ENCODE peak calls at places on chromosomes 1 and 21, in four cellular contexts. H, Q, T and R are unnamed samples.

GRCh38 chr1:170309389-170310013 is 163.7 kb downstream of the NTMT2 start:
- DNase-seq in H (peak), Q (no peak), T (no peak), R (no peak)

GRCh38 chr1:107147813-107148212 is 7.0 kb downstream of the NTNG1 start:
- DNase-seq in H (no peak), Q (no peak), T (no peak), R (no peak)

GRCh38 chr1:4430406-4431404 is 223.7 kb upstream of the AJAP1 start:
- DNase-seq in H (no peak), Q (no peak), T (no peak), R (no peak)

GRCh38 chr1:185315364-185316108 is 1.5 kb downstream of the IVNS1ABP start:
- DNase-seq in H (no peak), Q (no peak), T (no peak), R (no peak)

GRCh38 chr1:145991799-145992412 is 4.5 kb downstream of the TXNIP start:
- DNase-seq in H (no peak), Q (no peak), T (no peak), R (no peak)

GRCh38 chr1:116359060-116359830 is 13.8 kb upstream of the ATP1A1 start:
- DNase-seq in H (no peak), Q (no peak), T (no peak), R (peak)

GRCh38 chr21:25953659-25954058 is 216.9 kb downstream of the APP start:
- DNase-seq in H (no peak), Q (no peak), T (no peak), R (no peak)

GRCh38 chr1:171220551-171221175 is 27.6 kb upstream of the FMO1 start:
- DNase-seq in H (peak), Q (peak), T (peak), R (no peak)

GRCh38 chr1:91876751-91877573 is 9.0 kb downstream of the TGFBR3 start:
- DNase-seq in H (no peak), Q (no peak), T (no peak), R (no peak)

DNA sequence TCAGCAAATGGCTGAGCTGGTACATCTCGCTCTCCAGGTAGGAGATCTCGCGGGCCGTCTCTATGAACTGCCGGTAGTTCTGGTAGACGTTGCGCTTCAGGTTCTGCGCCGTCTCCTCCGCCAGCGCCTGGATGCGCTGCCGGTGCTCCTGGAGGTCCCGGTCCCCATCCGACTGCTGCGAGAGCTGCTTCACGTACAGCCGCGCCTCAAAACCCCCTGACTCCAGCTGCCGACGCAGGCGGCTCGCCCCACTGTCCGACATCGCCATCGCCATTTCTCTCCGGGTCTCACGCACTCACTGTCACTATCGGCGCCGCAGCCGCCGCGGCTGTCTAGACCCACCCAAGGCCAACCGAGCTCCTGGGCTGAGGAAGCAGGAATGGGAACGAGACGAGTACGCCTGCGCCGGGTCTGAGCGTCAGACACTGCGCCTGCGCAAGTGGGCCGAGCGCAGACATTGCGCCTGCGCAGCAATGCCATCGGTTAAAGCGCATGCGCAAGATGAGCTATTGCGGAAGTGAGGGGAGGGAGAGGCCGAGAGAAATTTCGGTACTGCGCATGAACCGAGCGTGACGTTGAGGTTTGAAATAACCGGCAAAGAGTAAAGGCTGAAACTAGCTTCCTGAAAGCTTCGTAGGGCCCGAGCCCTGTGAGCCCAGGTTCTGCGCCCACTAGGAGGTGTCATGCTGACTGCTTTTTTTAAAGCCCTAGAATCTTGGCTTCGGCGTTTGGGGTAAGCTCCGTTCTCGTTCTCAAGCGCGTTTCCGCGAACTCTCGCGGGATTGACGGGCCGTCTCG is at the start of gene EXOC8:
- DNase-seq in H (peak), Q (peak), T (peak), R (peak)
- H2BK5ac ChIP-seq in H (peak), Q (peak), T (no peak), R (peak)

GRCh38 chr1:81576996-81577697 is 223.6 kb upstream of the ADGRL2 start:
- DNase-seq in H (no peak), Q (no peak), T (no peak), R (no peak)
- H2BK5ac ChIP-seq in H (no peak), Q (no peak), T (no peak), R (no peak)

GRCh38 chr1:7608628-7609295 is 162.3 kb upstream of the VAMP3 start:
- DNase-seq in H (peak), Q (no peak), T (peak), R (no peak)
- H2BK5ac ChIP-seq in H (no peak), Q (no peak), T (no peak), R (peak)

DNA sequence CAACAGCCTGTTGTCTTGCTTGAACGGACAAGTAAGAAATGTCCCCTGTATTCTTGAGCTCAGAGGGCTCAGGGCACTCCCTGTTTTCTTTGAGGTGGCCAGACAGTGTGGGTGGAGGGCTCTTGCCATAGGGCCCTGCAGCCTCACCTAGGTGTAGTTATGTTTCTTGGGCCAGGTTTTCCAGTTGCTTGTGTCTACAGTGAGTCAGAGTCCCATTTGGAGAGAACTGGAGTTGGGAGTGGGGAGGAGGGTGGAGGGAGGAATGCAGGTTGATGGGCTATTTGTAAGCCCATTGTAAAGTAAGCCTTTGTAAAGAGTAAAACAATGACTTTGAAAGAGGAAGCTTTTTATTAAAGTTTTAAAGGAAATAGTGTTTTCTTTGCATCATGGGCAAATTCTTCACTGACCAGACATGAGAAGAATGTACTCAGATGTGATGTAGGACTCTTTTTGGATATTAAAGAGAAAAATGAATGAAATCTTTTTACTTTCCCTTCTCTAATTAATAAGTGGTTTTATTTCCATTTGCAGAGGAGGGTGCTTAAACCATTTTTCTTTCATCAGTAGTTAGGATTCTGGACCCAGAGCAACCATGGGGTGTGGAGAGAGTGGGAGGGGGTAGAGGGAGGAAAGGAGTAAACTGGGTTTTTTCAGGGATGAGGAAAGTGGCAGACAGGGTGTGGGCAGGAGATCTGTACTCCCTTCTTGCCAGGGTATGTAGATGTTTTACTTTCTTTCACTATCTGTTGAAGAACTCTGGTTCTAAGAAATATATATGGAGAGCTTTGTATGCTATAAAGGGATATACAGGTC is 45.1 kb upstream of the MACF1 start:
- DNase-seq in H (peak), Q (no peak), T (peak), R (no peak)
- H2BK5ac ChIP-seq in H (peak), Q (no peak), T (no peak), R (no peak)

DNA sequence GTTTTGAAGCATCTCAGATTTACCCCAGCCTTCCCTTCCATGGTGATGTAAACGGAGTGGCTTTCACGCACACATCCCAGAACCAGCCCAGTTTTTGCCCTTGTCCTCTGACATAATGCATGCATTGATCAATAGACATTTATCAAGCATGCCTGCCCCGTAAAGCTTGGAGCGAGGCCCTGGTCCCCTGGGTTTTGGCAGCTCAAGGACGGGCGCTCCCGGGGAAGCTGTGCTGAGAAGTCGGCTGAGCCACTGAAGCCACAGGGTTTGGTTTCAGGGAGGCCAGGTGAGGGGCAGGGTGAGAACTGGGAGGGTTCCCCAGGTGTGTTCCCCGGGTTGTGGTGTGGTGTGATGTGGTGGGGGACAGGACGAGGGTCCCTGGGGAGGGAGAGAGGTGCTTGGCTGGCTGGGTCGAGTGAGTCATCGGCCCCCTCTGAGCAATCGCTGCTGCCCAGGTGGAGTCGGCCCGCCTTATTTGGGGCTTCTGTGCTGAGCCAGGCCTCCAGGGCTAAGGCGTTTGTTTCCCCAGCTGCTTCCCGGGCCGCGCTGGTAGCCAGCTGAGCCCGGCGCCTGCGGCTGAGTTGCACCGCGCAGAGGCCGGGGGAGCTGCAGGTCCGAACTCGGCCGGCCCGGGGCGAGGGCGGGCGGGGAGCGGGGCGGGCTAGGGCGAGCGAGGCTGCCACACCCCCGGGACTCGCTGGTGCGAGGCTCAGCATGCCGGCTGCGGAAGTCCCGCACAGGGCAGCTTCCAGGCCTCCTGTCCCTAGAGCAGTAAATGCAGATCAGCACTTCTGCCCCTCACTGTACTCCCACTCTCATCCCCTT is 23.6 kb downstream of the ATP2B4 start:
- DNase-seq in H (peak), Q (no peak), T (peak), R (peak)
- H2BK5ac ChIP-seq in H (peak), Q (no peak), T (no peak), R (peak)